ENCODE peak calls at places on chromosome 15, in four cellular contexts. J, T, E and Y are unnamed samples.
A peak's percentile ranks its signal among the peaks of the same experiment; 100 is the strongest.

GRCh38 chr15:38521316-38521715 is 43.3 kb downstream of the RASGRP1 start:
- DNase-seq in J (no peak), T (no peak), E (no peak), Y (no peak)

GRCh38 chr15:52673312-52673711 is 5.9 kb downstream of the ATOSA start:
- DNase-seq in E (no peak), J (no peak), T (no peak), Y (no peak)

GRCh38 chr15:31867536-31868442 is 162.5 kb upstream of the CHRNA7 start:
- DNase-seq in J (peak; percentile 76), E (peak; percentile 85), T (peak; percentile 65), Y (peak; percentile 69)

GRCh38 chr15:39154776-39155175 is 426.1 kb upstream of the THBS1 start:
- DNase-seq in J (no peak), T (no peak), E (no peak), Y (no peak)

GRCh38 chr15:80693682-80694623 is 1.2 kb upstream of the ABHD17C start:
- DNase-seq in J (no peak), T (peak; percentile 29), E (peak; percentile 78), Y (no peak)

GRCh38 chr15:50260969-50261496 is 4.5 kb downstream of the HDC start:
- DNase-seq in E (no peak), T (no peak), J (no peak), Y (no peak)

GRCh38 chr15:69299451-69300128 is 878 bp downstream of the PAQR5 start:
- DNase-seq in E (peak; percentile 72), J (no peak), T (no peak), Y (no peak)

GRCh38 chr15:41773729-41774061 is 589 bp upstream of the MAPKBP1 start:
- DNase-seq in E (peak; percentile 79), J (no peak), T (no peak), Y (no peak)

GRCh38 chr15:44713006-44713966 is 2.0 kb downstream of the B2M start:
- DNase-seq in E (no peak), J (no peak), T (peak; percentile 18), Y (no peak)

GRCh38 chr15:95958417-95958816 is 372.1 kb upstream of the NR2F2 start:
- DNase-seq in J (no peak), E (no peak), T (no peak), Y (no peak)

GRCh38 chr15:51505251-51505650 is 117.3 kb downstream of the DMXL2 start:
- DNase-seq in T (no peak), E (no peak), J (no peak), Y (no peak)

GRCh38 chr15:75982468-75982867 is 29.8 kb downstream of the NRG4 start:
- DNase-seq in J (no peak), T (no peak), E (no peak), Y (no peak)

GRCh38 chr15:58135511-58136174 is 2.5 kb upstream of the AQP9 start:
- DNase-seq in J (no peak), T (no peak), E (no peak), Y (no peak)

GRCh38 chr15:31271224-31271635 is 55.4 kb upstream of the KLF13 start:
- DNase-seq in T (no peak), E (no peak), J (no peak), Y (no peak)

GRCh38 chr15:39393575-39394335 is 187.1 kb upstream of the THBS1 start:
- DNase-seq in E (no peak), J (no peak), T (no peak), Y (no peak)

GRCh38 chr15:47932829-47933696 is 187.7 kb upstream of the SLC24A5 start:
- DNase-seq in J (no peak), E (peak; percentile 62), T (no peak), Y (no peak)

GRCh38 chr15:52256366-52256765 is 39.2 kb downstream of the MYO5C start:
- DNase-seq in T (peak; percentile 78), J (no peak), E (no peak), Y (peak; percentile 46)

GRCh38 chr15:55389276-55389631 is 18.9 kb downstream of the CCPG1 start:
- DNase-seq in T (no peak), J (no peak), E (peak; percentile 86), Y (no peak)

GRCh38 chr15:47218295-47218694 is 499.0 kb upstream of the SEMA6D start:
- DNase-seq in T (no peak), J (no peak), E (no peak), Y (no peak)

GRCh38 chr15:62075595-62076279 is 9.0 kb downstream of the C2CD4A start:
- DNase-seq in J (no peak), E (no peak), T (no peak), Y (no peak)

GRCh38 chr15:56244811-56245576 is 1.3 kb upstream of the RFX7 start:
- DNase-seq in E (peak; percentile 59), T (no peak), J (peak; percentile 33), Y (no peak)

GRCh38 chr15:73325191-73325980 is 43.4 kb downstream of the HCN4 start:
- DNase-seq in E (peak; percentile 88), T (peak; percentile 22), J (no peak), Y (no peak)

GRCh38 chr15:90851114-90851513 is 17.3 kb upstream of the FURIN start:
- DNase-seq in E (no peak), T (peak; percentile 63), J (no peak), Y (no peak)

GRCh38 chr15:81950841-81951414 is 94.9 kb downstream of the MEX3B start:
- DNase-seq in T (no peak), E (no peak), J (no peak), Y (no peak)

GRCh38 chr15:41377978-41378377 is 24.3 kb downstream of the NDUFAF1 start:
- DNase-seq in T (no peak), E (peak; percentile 45), J (no peak), Y (no peak)

GRCh38 chr15:94671845-94672524 is 440.6 kb downstream of the MCTP2 start:
- DNase-seq in E (no peak), J (no peak), T (no peak), Y (no peak)

GRCh38 chr15:27545494-27546255 is 553.4 kb downstream of the OCA2 start:
- DNase-seq in E (no peak), J (no peak), T (no peak), Y (no peak)
- H3K9me3 ChIP-seq in E (no peaks in the 10 kb centered on the region), J (no peaks in the 10 kb centered on the region), T (no peaks in the 10 kb centered on the region), Y (no peaks in the 10 kb centered on the region)

GRCh38 chr15:26439681-26440080 is 333.2 kb downstream of the GABRB3 start:
- DNase-seq in J (no peak), T (no peak), E (no peak), Y (no peak)

GRCh38 chr15:26433818-26434217 is 339.0 kb downstream of the GABRB3 start:
- DNase-seq in E (no peak), J (no peak), T (no peak), Y (peak; percentile 64)

GRCh38 chr15:26438718-26439117 is 334.1 kb downstream of the GABRB3 start:
- DNase-seq in J (no peak), E (no peak), T (no peak), Y (no peak)

GRCh38 chr15:26442680-26443079 is 330.2 kb downstream of the GABRB3 start:
- DNase-seq in E (peak; percentile 42), T (no peak), J (no peak), Y (no peak)

GRCh38 chr15:26438316-26438715 is 334.6 kb downstream of the GABRB3 start:
- DNase-seq in E (no peak), T (no peak), J (no peak), Y (no peak)
- TF ChIP-seq CTCF in E (no peak), T (no peak), J (no peak), Y (no peak)

GRCh38 chr15:26197719-26198118 is 334.6 kb upstream of the ATP10A start:
- DNase-seq in E (no peak), J (no peak), T (no peak), Y (no peak)

GRCh38 chr15:26200427-26200826 is 337.3 kb upstream of the ATP10A start:
- DNase-seq in J (no peak), T (no peak), E (no peak), Y (no peak)

GRCh38 chr15:26201177-26201858 is 338.2 kb upstream of the ATP10A start:
- DNase-seq in E (no peak), J (no peak), T (no peak), Y (no peak)
- H3K9me3 ChIP-seq in E (no peaks in the 10 kb centered on the region), J (no peaks in the 10 kb centered on the region), T (no peaks in the 10 kb centered on the region), Y (no peaks in the 10 kb centered on the region)

GRCh38 chr15:48992545-48992944 is 28.8 kb upstream of the SHC4 start:
- DNase-seq in T (no peak), E (no peak), J (no peak), Y (no peak)
- TF ChIP-seq CTCF in T (no peak), E (no peak), J (no peak), Y (peak; percentile 27)

GRCh38 chr15:100205549-100206295 is 136.1 kb downstream of the ADAMTS17 start:
- DNase-seq in T (no peak), J (no peak), E (no peak), Y (no peak)

GRCh38 chr15:100204771-100205170 is 137.0 kb downstream of the ADAMTS17 start:
- DNase-seq in E (no peak), J (no peak), T (no peak), Y (no peak)

GRCh38 chr15:100206643-100207042 is 135.1 kb downstream of the ADAMTS17 start:
- DNase-seq in J (no peak), T (no peak), E (no peak), Y (no peak)

GRCh38 chr15:100202309-100202943 is 139.3 kb downstream of the ADAMTS17 start:
- DNase-seq in T (no peak), J (no peak), E (no peak), Y (no peak)

GRCh38 chr15:100204211-100204610 is 137.6 kb downstream of the ADAMTS17 start:
- DNase-seq in J (no peak), E (no peak), T (no peak), Y (no peak)
- H3K9me3 ChIP-seq in J (no peaks in the 10 kb centered on the region), E (no peaks in the 10 kb centered on the region), T (no peaks in the 10 kb centered on the region), Y (no peaks in the 10 kb centered on the region)

GRCh38 chr15:101286471-101287114 is 8.5 kb downstream of the SNRPA1 start:
- DNase-seq in E (no peak), J (no peak), T (no peak), Y (no peak)

GRCh38 chr15:101283931-101284330 is 6.6 kb upstream of the SELENOS start:
- DNase-seq in T (no peak), J (no peak), E (no peak), Y (no peak)

GRCh38 chr15:101293122-101293521 is 1.9 kb downstream of the SNRPA1 start:
- DNase-seq in E (no peak), T (no peak), J (no peak), Y (no peak)

GRCh38 chr15:101294731-101295606 is at the start of gene SNRPA1:
- DNase-seq in J (peak; percentile 100), T (peak; percentile 98), E (peak; percentile 97), Y (peak; percentile 99)

DNA sequence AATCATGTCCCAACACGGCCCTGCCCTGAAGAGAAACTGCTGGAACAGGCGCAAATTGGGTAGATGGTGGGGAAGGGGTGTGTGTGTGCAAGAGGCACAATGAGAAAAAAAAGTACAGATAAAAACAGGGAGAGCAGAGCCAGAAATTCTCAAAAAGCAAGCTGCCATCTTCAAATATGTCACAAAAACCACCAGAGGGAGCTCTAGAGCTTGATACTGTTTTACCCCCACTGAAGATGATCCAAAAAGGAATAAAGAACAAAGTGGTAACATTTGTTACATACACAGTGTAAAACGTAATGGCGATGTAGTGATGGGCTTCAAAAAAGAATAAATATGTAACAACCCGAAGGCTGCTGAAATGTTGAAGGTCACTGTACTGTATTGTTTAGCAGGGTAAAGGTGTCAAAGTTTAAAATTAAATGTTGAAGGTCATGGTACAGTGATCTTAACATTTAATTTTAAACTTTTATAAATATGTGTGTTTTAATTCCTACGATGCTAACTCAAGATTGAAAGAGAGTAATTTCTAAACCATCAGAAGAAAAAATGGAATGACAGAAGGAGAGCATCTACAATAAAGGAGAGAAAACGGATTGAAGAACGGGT is 6.0 kb downstream of the SNRPA1 start:
- DNase-seq in T (peak; percentile 67), J (no peak), E (peak; percentile 90), Y (no peak)
- TF ChIP-seq CTCF in T (peak; percentile 70), J (peak; percentile 51), E (peak; percentile 72), Y (peak; percentile 71)

GRCh38 chr15:99985878-99986277 is 252.6 kb upstream of the LYSMD4 start:
- DNase-seq in E (no peak), T (no peak), J (peak; percentile 13), Y (no peak)
- H3K9me3 ChIP-seq in E (no peaks in the 10 kb centered on the region), T (no peaks in the 10 kb centered on the region), J (no peaks in the 10 kb centered on the region), Y (peaks cover 5% of the 10 kb centered on the region)